ENCODE peak calls at places on chromosomes 2 and 18, in seven cellular contexts. I is stomach, A is K562, M is colonic mucosa, P is upper lobe of right lung, X is endothelial cell of umbilical vein, Y is foreskin keratinocyte. R is an unnamed sample.

GRCh38 chr2:69601179-69601612 is 42.3 kb downstream of the AAK1 start:
- DNase-seq in I (no peak), A (peak; percentile 82), M (no peak), P (no peak), X (peak; percentile 66), Y (peak; percentile 86), R (no peak)

GRCh38 chr2:234978466-234979203 is 26.8 kb downstream of the SH3BP4 start:
- DNase-seq in I (peak; percentile 83), A (no peak), M (peak; percentile 61), P (no peak), X (peak; percentile 78), Y (no peak), R (no peak)

GRCh38 chr18:61891874-61892273 is 933 bp downstream of the RNF152 start:
- DNase-seq in I (no peak), A (no peak), M (no peak), P (no peak), X (peak; percentile 15), Y (no peak), R (no peak)

GRCh38 chr2:205868773-205869333 is 186.6 kb downstream of the NRP2 start:
- DNase-seq in I (no peak), A (no peak), M (no peak), P (no peak), X (no peak), Y (peak; percentile 68), R (no peak)

GRCh38 chr2:13652531-13653313 is 936.0 kb downstream of the TRIB2 start:
- DNase-seq in I (no peak), A (no peak), M (no peak), P (no peak), X (no peak), Y (peak; percentile 75), R (peak; percentile 80)

GRCh38 chr2:126359494-126359893 is 296.5 kb upstream of the GYPC start:
- DNase-seq in I (no peak), A (no peak), M (no peak), P (no peak), X (no peak), Y (peak; percentile 2), R (no peak)

GRCh38 chr2:65137197-65137780 is 7.4 kb upstream of the RAB1A start:
- DNase-seq in I (no peak), A (no peak), M (no peak), P (no peak), X (no peak), Y (no peak), R (no peak)

GRCh38 chr2:61512768-61513398 is 25.3 kb downstream of the XPO1 start:
- DNase-seq in I (no peak), A (no peak), M (peak; percentile 29), P (no peak), X (no peak), Y (no peak), R (peak; percentile 53)

GRCh38 chr18:28820353-28820752 is 643.4 kb upstream of the CDH2 start:
- DNase-seq in I (no peak), A (no peak), M (no peak), P (no peak), X (no peak), Y (no peak), R (no peak)

GRCh38 chr2:26640331-26640745 is 828 bp downstream of the CIB4 start:
- DNase-seq in I (peak; percentile 28), A (peak; percentile 20), M (peak; percentile 33), P (no peak), X (no peak), Y (peak; percentile 14), R (peak; percentile 72)

GRCh38 chr2:86274918-86275275 is 62.5 kb downstream of the REEP1 start:
- DNase-seq in I (peak; percentile 89), A (peak; percentile 23), M (peak; percentile 89), P (no peak), X (no peak), Y (no peak), R (no peak)

GRCh38 chr2:226410212-226410611 is 389.4 kb downstream of the IRS1 start:
- DNase-seq in I (no peak), A (no peak), M (no peak), P (no peak), X (no peak), Y (no peak), R (no peak)

GRCh38 chr2:127174176-127174575 is 45.9 kb downstream of the CYP27C1 start:
- DNase-seq in I (no peak), A (no peak), M (no peak), P (no peak), X (no peak), Y (no peak), R (peak; percentile 67)

GRCh38 chr2:240060977-240061591 is 7.8 kb upstream of the OR6B3 start:
- DNase-seq in I (no peak), A (peak; percentile 14), M (peak; percentile 47), P (no peak), X (peak; percentile 60), Y (peak; percentile 43), R (peak; percentile 74)

GRCh38 chr2:45788401-45788800 is 136.9 kb downstream of the PRKCE start:
- DNase-seq in I (no peak), A (no peak), M (no peak), P (no peak), X (no peak), Y (no peak), R (no peak)

GRCh38 chr2:191246820-191247380 is 1.7 kb downstream of the MYO1B start:
- DNase-seq in I (no peak), A (no peak), M (peak; percentile 26), P (no peak), X (no peak), Y (no peak), R (no peak)

GRCh38 chr18:57438669-57439616 is 3.8 kb downstream of the ONECUT2 start:
- DNase-seq in I (no peak), A (no peak), M (no peak), P (no peak), X (no peak), Y (no peak), R (peak; percentile 60)

DNA sequence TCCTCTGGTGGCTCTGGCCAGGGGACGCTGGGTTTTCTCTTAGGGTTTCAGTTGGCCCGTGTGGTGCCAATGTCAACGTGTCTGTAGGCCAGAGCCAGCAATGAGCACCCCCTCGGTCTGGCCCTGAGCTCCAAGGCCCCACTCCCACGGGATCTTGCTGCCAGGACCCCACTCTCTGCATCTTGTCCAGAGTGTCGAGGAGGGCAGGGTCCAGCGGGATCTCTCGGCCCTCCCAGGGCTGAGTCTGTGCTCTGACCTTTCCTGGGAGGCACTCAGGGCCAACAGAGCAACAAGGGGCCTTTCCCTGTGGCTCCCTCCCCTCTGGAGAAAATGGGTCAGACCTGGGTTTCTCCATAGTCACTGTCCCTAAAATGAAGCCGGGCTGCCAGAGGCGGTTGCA is 97.6 kb downstream of the RTP5 start:
- DNase-seq in I (no peak), A (no peak), M (no peak), P (no peak), X (no peak), Y (no peak), R (no peak)
- H3K4me1 ChIP-seq in I (no peaks in the 10 kb centered on the region), A (peaks cover 17% of the 10 kb centered on the region), M (no peaks in the 10 kb centered on the region), P (peaks cover 4% of the 10 kb centered on the region), X (no peaks in the 10 kb centered on the region), Y (peaks cover 6% of the 10 kb centered on the region), R (no peaks in the 10 kb centered on the region)

GRCh38 chr2:44450806-44451205 is 89.1 kb downstream of the CAMKMT start:
- DNase-seq in I (no peak), A (no peak), M (no peak), P (no peak), X (peak; percentile 53), Y (no peak), R (no peak)
- H3K27ac ChIP-seq in I (no peak overlapping the region), A (no peak overlapping the region), M (no peak overlapping the region), P (no peak overlapping the region), X (no peak overlapping the region), Y (no peak overlapping the region), R (no peak overlapping the region)

GRCh38 chr2:42906115-42906556 is 113.8 kb upstream of the HAAO start:
- DNase-seq in I (no peak), A (no peak), M (no peak), P (no peak), X (no peak), Y (no peak), R (no peak)
- H3K4me1 ChIP-seq in I (peaks cover 52% of the 10 kb centered on the region), A (peaks cover 40% of the 10 kb centered on the region), M (peaks cover 9% of the 10 kb centered on the region), P (peaks cover 46% of the 10 kb centered on the region), X (peaks cover 17% of the 10 kb centered on the region), Y (peaks cover 12% of the 10 kb centered on the region), R (peaks cover 19% of the 10 kb centered on the region)

GRCh38 chr2:2842466-2842865 is 511.4 kb upstream of the MYT1L start:
- DNase-seq in I (peak; percentile 14), A (no peak), M (no peak), P (peak; percentile 44), X (no peak), Y (no peak), R (no peak)
- H3K27ac ChIP-seq in I (no peak overlapping the region), A (no peak overlapping the region), M (no peak overlapping the region), P (no peak overlapping the region), X (no peak overlapping the region), Y (no peak overlapping the region), R (no peak overlapping the region)

GRCh38 chr2:179268277-179268935 is 3.8 kb upstream of the SESTD1 start:
- DNase-seq in I (no peak), A (no peak), M (no peak), P (no peak), X (peak; percentile 47), Y (peak; percentile 93), R (no peak)
- H3K4me1 ChIP-seq in I (peaks cover 16% of the 10 kb centered on the region), A (peaks cover 6% of the 10 kb centered on the region), M (peaks cover 5% of the 10 kb centered on the region), P (peaks cover 16% of the 10 kb centered on the region), X (peaks cover 26% of the 10 kb centered on the region), Y (peaks cover 7% of the 10 kb centered on the region), R (no peaks in the 10 kb centered on the region)